ENCODE peak calls at places on chromosomes 3 and 15, in ten cellular contexts. X is sciatic nerve; K is T-helper 9 cell; W is activated CD4-positive, alpha-beta T cell treated with anti-CD3 and anti-CD28 coated beads, Interleukin-2, amount 10 ng/mL, durations not matched to agents 7 days and 5 days; F is amniotic stem cell; I is ovary; V is Ammon's horn; J is effector memory CD8-positive, alpha-beta T cell; G is NCI-H774; Y is mucosa of descending colon. Z is an unnamed sample.

GRCh38 chr15:89417206-89417725 is 79.1 kb downstream of the RHCG start:
- DNase-seq in X (no peak), K (no peak), W (no peak), F (no peak), I (no peak), V (no peak), J (no peak), G (no peak), Y (no peak), Z (no peak)

GRCh38 chr3:106610362-106610997 is 741.7 kb upstream of the CBLB start:
- DNase-seq in X (no peak), K (no peak), W (no peak), F (no peak), I (no peak), V (no peak), J (no peak), G (no peak), Y (no peak), Z (peak)

GRCh38 chr3:37653466-37653865 is 208.2 kb upstream of the CTDSPL start:
- DNase-seq in X (no peak), K (no peak), W (no peak), F (no peak), I (no peak), V (no peak), J (no peak), G (no peak), Y (no peak), Z (no peak)

GRCh38 chr15:79230766-79231165 is 51.8 kb upstream of the ANKRD34C start:
- DNase-seq in X (no peak), K (no peak), W (no peak), F (no peak), I (no peak), V (no peak), J (no peak), G (no peak), Y (no peak), Z (no peak)

GRCh38 chr3:197354195-197355059 is 56.0 kb upstream of the DLG1 start:
- DNase-seq in X (no peak), K (no peak), W (no peak), F (no peak), I (peak), V (peak), J (no peak), G (no peak), Y (peak), Z (no peak)

GRCh38 chr3:178170698-178171535 is 365.3 kb upstream of the KCNMB2 start:
- DNase-seq in X (no peak), K (no peak), W (no peak), F (peak), I (no peak), V (peak), J (no peak), G (no peak), Y (no peak), Z (peak)

GRCh38 chr15:80559320-80559693 is 135.8 kb upstream of the ABHD17C start:
- DNase-seq in X (no peak), K (no peak), W (no peak), F (no peak), I (no peak), V (no peak), J (no peak), G (no peak), Y (no peak), Z (no peak)

GRCh38 chr3:181561605-181562031 is 150.1 kb upstream of the SOX2 start:
- DNase-seq in X (no peak), K (no peak), W (no peak), F (no peak), I (no peak), V (no peak), J (no peak), G (no peak), Y (no peak), Z (no peak)

GRCh38 chr3:59482001-59482400 is 432.2 kb upstream of the CFAP20DC start:
- DNase-seq in X (no peak), K (no peak), W (no peak), F (no peak), I (no peak), V (no peak), J (no peak), G (no peak), Y (no peak), Z (no peak)

GRCh38 chr15:34354286-34354685 is 11.2 kb downstream of the NUTM1 start:
- DNase-seq in X (no peak), K (no peak), W (no peak), F (no peak), I (no peak), V (no peak), J (no peak), G (no peak), Y (no peak), Z (no peak)

GRCh38 chr3:184334470-184335158 is 2.8 kb upstream of the FAM131A start:
- DNase-seq in X (no peak), K (peak), W (peak), F (no peak), I (no peak), V (no peak), J (peak), G (no peak), Y (no peak), Z (peak)

GRCh38 chr15:35393403-35393802 is 152.6 kb downstream of the DPH6 start:
- DNase-seq in X (no peak), K (no peak), W (no peak), F (no peak), I (no peak), V (no peak), J (no peak), G (no peak), Y (peak), Z (no peak)

GRCh38 chr3:179046497-179047353 is 24.9 kb downstream of the ZMAT3 start:
- DNase-seq in X (no peak), K (no peak), W (no peak), F (no peak), I (no peak), V (no peak), J (no peak), G (no peak), Y (no peak), Z (peak)

GRCh38 chr15:56719774-56720555 is 13.3 kb downstream of the ZNF280D start:
- DNase-seq in X (no peak), K (no peak), W (no peak), F (no peak), I (no peak), V (no peak), J (no peak), G (no peak), Y (no peak), Z (peak)

GRCh38 chr3:52820741-52821140 is 9.7 kb downstream of the ITIH4 start:
- DNase-seq in X (no peak), K (no peak), W (peak), F (no peak), I (no peak), V (no peak), J (no peak), G (no peak), Y (peak), Z (peak)

GRCh38 chr3:50211930-50212329 is 6.9 kb downstream of the SLC38A3 start:
- DNase-seq in X (no peak), K (no peak), W (no peak), F (no peak), I (no peak), V (no peak), J (no peak), G (no peak), Y (no peak), Z (no peak)

GRCh38 chr15:87604857-87605446 is 651.6 kb downstream of the NTRK3 start:
- DNase-seq in X (no peak), K (no peak), W (peak), F (no peak), I (no peak), V (peak), J (peak), G (no peak), Y (no peak), Z (peak)

GRCh38 chr15:45628136-45628535 is 6.7 kb upstream of the SQOR start:
- DNase-seq in X (no peak), K (no peak), W (no peak), F (no peak), I (no peak), V (no peak), J (no peak), G (no peak), Y (no peak), Z (no peak)

GRCh38 chr3:12135029-12135634 is 23.6 kb downstream of the TIMP4 start:
- DNase-seq in X (peak), K (peak), W (peak), F (no peak), I (peak), V (peak), J (peak), G (peak), Y (peak), Z (peak)

GRCh38 chr3:15646924-15647511 is 45.5 kb downstream of the BTD start:
- DNase-seq in X (peak), K (no peak), W (no peak), F (peak), I (peak), V (no peak), J (no peak), G (no peak), Y (no peak), Z (peak)

GRCh38 chr3:52281980-52282801 is 3.7 kb upstream of the WDR82 start:
- DNase-seq in X (no peak), K (peak), W (peak), F (no peak), I (no peak), V (no peak), J (peak), G (no peak), Y (peak), Z (no peak)

GRCh38 chr15:87609474-87609873 is 647.1 kb downstream of the NTRK3 start:
- DNase-seq in X (no peak), K (no peak), W (no peak), F (no peak), I (no peak), V (no peak), J (no peak), G (no peak), Y (no peak), Z (peak)

GRCh38 chr3:109081746-109082510 is 36.0 kb downstream of the MORC1 start:
- DNase-seq in X (no peak), K (no peak), W (peak), F (peak), I (no peak), V (no peak), J (no peak), G (no peak), Y (peak), Z (peak)

GRCh38 chr3:176697284-176697889 is 499.9 kb downstream of the TBL1XR1 start:
- DNase-seq in X (no peak), K (no peak), W (no peak), F (no peak), I (no peak), V (no peak), J (no peak), G (no peak), Y (no peak), Z (no peak)

GRCh38 chr3:119819806-119820205 is 37.9 kb downstream of the NR1I2 start:
- DNase-seq in X (no peak), K (no peak), W (no peak), F (no peak), I (no peak), V (no peak), J (no peak), G (no peak), Y (no peak), Z (no peak)

GRCh38 chr15:76140069-76140454 is 80.3 kb downstream of the TMEM266 start:
- DNase-seq in X (no peak), K (no peak), W (no peak), F (no peak), I (no peak), V (no peak), J (no peak), G (no peak), Y (no peak), Z (peak)

Z was measured in Daoy.